ENCODE peak calls at places on chromosomes 3 and 15, in eight cellular contexts. G, K, L, J, M, N, X and A are unnamed samples.

GRCh38 chr3:126433496-126434263 is 39.0 kb downstream of the CFAP100 start:
- DNase-seq in G (no peak), K (no peak), L (no peak), J (no peak), M (no peak), N (no peak), X (no peak), A (no peak)

GRCh38 chr3:141452045-141452444 is 34.8 kb upstream of the RASA2 start:
- DNase-seq in G (peak; percentile 88), K (no peak), L (peak; percentile 45), J (peak; percentile 82), M (peak; percentile 67), N (peak; percentile 80), X (peak; percentile 86), A (peak; percentile 26)

GRCh38 chr3:138072816-138073215 is 42.6 kb downstream of the DZIP1L start:
- DNase-seq in G (no peak), K (peak; percentile 19), L (no peak), J (no peak), M (no peak), N (no peak), X (no peak), A (no peak)

GRCh38 chr15:78734441-78735064 is 76.7 kb downstream of the ADAMTS7 start:
- DNase-seq in G (no peak), K (no peak), L (no peak), J (no peak), M (no peak), N (no peak), X (no peak), A (no peak)

GRCh38 chr3:37627951-37628620 is 233.6 kb upstream of the CTDSPL start:
- DNase-seq in G (no peak), K (no peak), L (no peak), J (no peak), M (peak; percentile 27), N (no peak), X (no peak), A (no peak)

GRCh38 chr3:123385072-123385471 is 63.8 kb downstream of the ADCY5 start:
- DNase-seq in G (no peak), K (no peak), L (no peak), J (peak; percentile 19), M (no peak), N (no peak), X (peak; percentile 18), A (no peak)

GRCh38 chr3:119175869-119176756 is 2.7 kb downstream of the UPK1B start:
- DNase-seq in G (peak; percentile 49), K (no peak), L (peak; percentile 38), J (peak; percentile 96), M (no peak), N (peak; percentile 39), X (peak; percentile 29), A (no peak)

GRCh38 chr3:29635888-29636287 is 355.0 kb downstream of the RBMS3 start:
- DNase-seq in G (no peak), K (no peak), L (no peak), J (no peak), M (no peak), N (no peak), X (no peak), A (no peak)

GRCh38 chr15:36527512-36528162 is 51.8 kb upstream of the CDIN1 start:
- DNase-seq in G (no peak), K (no peak), L (no peak), J (no peak), M (no peak), N (no peak), X (no peak), A (no peak)

GRCh38 chr3:193134895-193135294 is 106.1 kb upstream of the PLAAT1 start:
- DNase-seq in G (peak; percentile 17), K (no peak), L (peak; percentile 16), J (no peak), M (no peak), N (peak; percentile 86), X (peak; percentile 45), A (no peak)

GRCh38 chr3:144197116-144197515 is 225.5 kb downstream of the DIPK2A start:
- DNase-seq in G (no peak), K (no peak), L (no peak), J (no peak), M (no peak), N (no peak), X (no peak), A (no peak)

GRCh38 chr3:123068227-123069020 is 1.6 kb downstream of the PDIA5 start:
- DNase-seq in G (no peak), K (peak; percentile 66), L (no peak), J (peak; percentile 61), M (no peak), N (no peak), X (no peak), A (no peak)

GRCh38 chr3:94413721-94414106 is 350.9 kb downstream of the NSUN3 start:
- DNase-seq in G (peak; percentile 55), K (no peak), L (no peak), J (no peak), M (no peak), N (peak; percentile 77), X (peak; percentile 68), A (no peak)

GRCh38 chr3:11622846-11623550 is 20.7 kb downstream of the VGLL4 start:
- DNase-seq in G (no peak), K (no peak), L (no peak), J (no peak), M (no peak), N (no peak), X (no peak), A (no peak)

GRCh38 chr15:63107895-63108546 is 13.6 kb upstream of the LACTB start:
- DNase-seq in G (peak; percentile 100), K (no peak), L (peak; percentile 59), J (peak; percentile 99), M (no peak), N (peak; percentile 100), X (peak; percentile 100), A (no peak)

GRCh38 chr15:42384597-42384996 is 25.3 kb downstream of the CAPN3 start:
- DNase-seq in G (peak; percentile 12), K (peak; percentile 34), L (no peak), J (no peak), M (no peak), N (no peak), X (peak; percentile 42), A (no peak)

GRCh38 chr15:42387603-42388002 is 28.3 kb downstream of the CAPN3 start:
- DNase-seq in G (peak; percentile 11), K (no peak), L (no peak), J (no peak), M (no peak), N (no peak), X (peak; percentile 20), A (no peak)

GRCh38 chr15:42385980-42386695 is 26.8 kb downstream of the CAPN3 start:
- DNase-seq in G (peak; percentile 10), K (no peak), L (no peak), J (no peak), M (no peak), N (no peak), X (peak; percentile 13), A (peak; percentile 13)

GRCh38 chr15:42385206-42385979 is 26.1 kb downstream of the CAPN3 start:
- DNase-seq in G (peak; percentile 72), K (peak; percentile 77), L (peak; percentile 9), J (peak; percentile 54), M (peak; percentile 54), N (peak; percentile 43), X (peak; percentile 76), A (peak; percentile 62)
- TF ChIP-seq CTCF in G (peak; percentile 89), K (peak; percentile 51), L (no peak), J (peak; percentile 59), M (peak; percentile 64), N (peak; percentile 82), X (peak; percentile 87), A (peak; percentile 61)

GRCh38 chr3:195237981-195238625 is 32.9 kb downstream of the XXYLT1 start:
- DNase-seq in G (no peak), K (no peak), L (no peak), J (no peak), M (no peak), N (no peak), X (no peak), A (no peak)

GRCh38 chr3:195240939-195241338 is 30.0 kb downstream of the XXYLT1 start:
- DNase-seq in G (no peak), K (no peak), L (no peak), J (no peak), M (no peak), N (no peak), X (no peak), A (no peak)

GRCh38 chr3:195238626-195239118 is 32.3 kb downstream of the XXYLT1 start:
- DNase-seq in G (peak; percentile 77), K (no peak), L (peak; percentile 39), J (no peak), M (no peak), N (peak; percentile 25), X (peak; percentile 60), A (no peak)

GRCh38 chr3:195240171-195240701 is 30.7 kb downstream of the XXYLT1 start:
- DNase-seq in G (peak; percentile 42), K (no peak), L (peak; percentile 33), J (no peak), M (no peak), N (no peak), X (no peak), A (no peak)

DNA sequence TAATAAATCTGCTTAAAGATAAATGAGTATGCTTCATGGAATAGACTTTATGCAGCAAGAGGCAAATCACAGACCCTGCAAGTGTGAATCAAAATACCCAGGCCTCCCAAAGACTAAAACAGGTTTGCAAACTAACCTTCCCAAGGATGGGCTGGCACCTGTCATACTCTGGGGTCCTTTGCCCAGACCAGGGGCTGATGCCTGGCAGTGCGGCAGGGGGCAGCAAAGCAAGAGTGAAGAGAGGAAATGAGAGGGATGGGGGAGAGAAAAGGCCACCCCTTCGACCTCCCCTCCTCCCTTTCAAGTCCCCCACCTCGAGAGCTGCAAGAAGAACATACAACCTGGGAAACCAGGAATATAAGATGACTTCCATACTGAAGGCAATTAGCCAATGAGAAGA is 31.8 kb downstream of the XXYLT1 start:
- DNase-seq in G (no peak), K (no peak), L (no peak), J (no peak), M (no peak), N (no peak), X (no peak), A (no peak)
- TF ChIP-seq CTCF in G (no peak), K (no peak), L (no peak), J (no peak), M (no peak), N (no peak), X (no peak), A (no peak)

DNA sequence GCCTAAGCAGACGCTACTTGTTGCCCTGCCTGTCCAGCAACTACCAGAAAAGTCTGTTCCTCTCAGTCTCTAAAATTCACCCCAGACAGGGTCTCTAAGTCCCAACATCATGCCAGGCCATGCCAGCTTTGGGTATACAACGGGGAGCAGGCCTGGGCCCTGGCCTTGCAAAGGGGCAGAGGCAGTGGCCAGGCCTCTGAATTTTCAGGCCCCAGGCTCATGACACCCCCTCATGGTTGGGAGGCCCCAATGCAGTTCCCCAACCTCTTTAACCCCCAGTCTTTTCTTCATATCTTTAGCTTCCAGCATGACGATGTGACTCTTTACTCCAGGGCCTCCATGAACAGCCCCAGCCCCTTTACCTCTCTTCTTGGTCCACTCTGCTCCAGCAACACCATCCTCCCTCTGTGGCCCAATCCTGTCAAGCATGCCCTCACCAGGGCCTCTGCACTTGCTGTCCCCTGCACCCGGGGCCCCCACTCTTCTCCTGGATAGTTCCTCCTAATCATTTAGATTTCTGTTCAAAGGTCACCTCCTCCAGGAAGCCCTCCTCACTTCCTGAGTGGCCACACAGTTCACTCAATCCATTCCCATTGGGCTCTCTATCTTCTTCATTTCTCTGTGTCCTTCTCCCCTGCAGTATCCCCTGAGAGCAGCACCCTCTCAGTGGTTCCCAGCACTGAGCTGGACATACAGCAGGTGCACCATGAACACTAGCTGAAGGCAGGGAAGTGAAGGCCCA is 4.8 kb downstream of the IQSEC1 start:
- DNase-seq in G (no peak), K (no peak), L (no peak), J (no peak), M (no peak), N (no peak), X (no peak), A (no peak)
- TF ChIP-seq CTCF in G (no peak), K (no peak), L (no peak), J (no peak), M (peak; percentile 12), N (peak; percentile 5), X (no peak), A (no peak)

GRCh38 chr15:98142584-98142983 is 182.1 kb downstream of the ARRDC4 start:
- DNase-seq in G (no peak), K (peak; percentile 40), L (no peak), J (no peak), M (no peak), N (no peak), X (no peak), A (peak; percentile 19)
- TF ChIP-seq CTCF in G (no peak), K (no peak), L (no peak), J (no peak), M (no peak), N (peak; percentile 9), X (no peak), A (no peak)